ENCODE peak calls at places on chromosome 22, in five cellular contexts. D, A, V, L and X are unnamed samples.

GRCh38 chr22:29377979-29378378 is 10.4 kb downstream of the AP1B1 start:
- DNase-seq in V (no peak), A (no peak), L (no peak), D (no peak), X (no peak)

GRCh38 chr22:49688516-49689254 is 139.0 kb downstream of the BRD1 start:
- DNase-seq in V (no peak), A (no peak), D (no peak), L (no peak), X (no peak)

GRCh38 chr22:20615021-20615420 is 107.6 kb downstream of the MED15 start:
- DNase-seq in A (no peak), D (no peak), V (no peak), L (no peak), X (no peak)

GRCh38 chr22:25970348-25970995 is 198.8 kb upstream of the SEZ6L start:
- DNase-seq in V (no peak), D (no peak), L (no peak), A (peak), X (peak)

GRCh38 chr22:50563410-50564160 is 866 bp upstream of the SYCE3 start:
- DNase-seq in V (no peak), D (no peak), L (no peak), A (no peak), X (no peak)

GRCh38 chr22:46582281-46582811 is 37.8 kb upstream of the GRAMD4 start:
- DNase-seq in D (no peak), V (no peak), L (no peak), A (no peak), X (no peak)

GRCh38 chr22:20471126-20471833 is 24.3 kb downstream of the KLHL22 start:
- DNase-seq in D (no peak), A (no peak), V (no peak), L (no peak), X (no peak)

GRCh38 chr22:19632671-19633148 is 81.6 kb upstream of the SEPTIN5 start:
- DNase-seq in D (no peak), L (no peak), V (no peak), A (no peak), X (no peak)

GRCh38 chr22:22021160-22021750 is 38.7 kb upstream of the TOP3B start:
- DNase-seq in D (no peak), L (no peak), A (no peak), V (no peak), X (no peak)

GRCh38 chr22:24865508-24865907 is 59.5 kb downstream of the SGSM1 start:
- DNase-seq in A (no peak), D (no peak), L (no peak), V (no peak), X (no peak)

GRCh38 chr22:33825761-33826160 is 94.5 kb downstream of the LARGE1 start:
- DNase-seq in D (no peak), L (no peak), V (no peak), A (no peak), X (no peak)

GRCh38 chr22:48175721-48176120 is 1413.3 kb downstream of the TBC1D22A start:
- DNase-seq in D (no peak), V (no peak), A (no peak), L (no peak), X (no peak)

GRCh38 chr22:31253949-31254348 is 38.3 kb downstream of the PIK3IP1 start:
- DNase-seq in L (no peak), V (no peak), D (no peak), A (no peak), X (no peak)

GRCh38 chr22:22810018-22810427 is 77.6 kb upstream of the IGLL5 start:
- DNase-seq in A (no peak), L (peak), V (peak), D (no peak), X (no peak)

GRCh38 chr22:50189184-50189848 is 3.6 kb downstream of the TRABD start:
- DNase-seq in V (no peak), L (peak), D (no peak), A (no peak), X (no peak)

GRCh38 chr22:22235564-22235963 is 9.0 kb upstream of the VPREB1 start:
- DNase-seq in A (no peak), L (no peak), V (no peak), D (peak), X (no peak)

GRCh38 chr22:49492756-49493251 is 334.9 kb downstream of the BRD1 start:
- DNase-seq in L (no peak), V (no peak), D (no peak), A (no peak), X (no peak)

GRCh38 chr22:20173720-20174119 is 22.9 kb upstream of the CCDC188 start:
- DNase-seq in L (no peak), A (no peak), D (no peak), V (no peak), X (no peak)

GRCh38 chr22:20091690-20092476 is 11.8 kb downstream of the DGCR8 start:
- DNase-seq in D (no peak), A (no peak), V (no peak), L (no peak), X (no peak)

GRCh38 chr22:35361001-35361551 is 19.8 kb upstream of the HMOX1 start:
- DNase-seq in D (no peak), L (no peak), A (no peak), V (no peak), X (no peak)

GRCh38 chr22:50072167-50072555 is 13.1 kb downstream of the MLC1 start:
- DNase-seq in A (no peak), L (no peak), V (no peak), D (no peak), X (no peak)

GRCh38 chr22:31579835-31580242 is 82.2 kb downstream of the PISD start:
- DNase-seq in V (no peak), L (no peak), A (no peak), D (no peak), X (no peak)

GRCh38 chr22:45844949-45845613 is 131.9 kb downstream of the WNT7B start:
- DNase-seq in L (no peak), V (no peak), D (no peak), A (peak), X (no peak)

GRCh38 chr22:17787159-17788022 is 13.1 kb upstream of the BID start:
- DNase-seq in V (no peak), D (no peak), L (no peak), A (no peak), X (peak)

GRCh38 chr22:37032535-37033460 is 13.3 kb downstream of the MPST start:
- DNase-seq in V (peak), A (no peak), L (no peak), D (no peak), X (no peak)

GRCh38 chr22:38220163-38220562 is 18.4 kb downstream of the MAFF start:
- DNase-seq in V (no peak), L (no peak), D (no peak), A (no peak), X (no peak)

GRCh38 chr22:50691521-50691920 is 18.9 kb downstream of the SHANK3 start:
- DNase-seq in V (peak), A (peak), D (no peak), L (peak), X (peak)

GRCh38 chr22:19886605-19887250 is 32.1 kb upstream of the GNB1L start:
- DNase-seq in D (no peak), A (no peak), L (no peak), V (peak), X (peak)

GRCh38 chr22:49929553-49929979 is 11.1 kb downstream of the CRELD2 start:
- DNase-seq in L (no peak), D (peak), A (no peak), V (no peak), X (no peak)

GRCh38 chr22:30408388-30409101 is 11.7 kb downstream of the SEC14L2 start:
- DNase-seq in L (no peak), V (no peak), A (peak), D (no peak), X (no peak)

GRCh38 chr22:27170491-27170890 is 513.1 kb downstream of the MIAT start:
- DNase-seq in D (no peak), V (no peak), A (peak), L (no peak), X (no peak)

GRCh38 chr22:49010901-49011300 is 816.8 kb downstream of the BRD1 start:
- DNase-seq in V (no peak), L (no peak), A (no peak), D (no peak), X (no peak)

GRCh38 chr22:24506802-24507438 is 11.8 kb downstream of the UPB1 start:
- DNase-seq in L (no peak), D (no peak), A (peak), V (no peak), X (no peak)

GRCh38 chr22:25834490-25834889 is 92.5 kb downstream of the MYO18B start:
- DNase-seq in D (no peak), A (no peak), V (no peak), L (no peak), X (no peak)

GRCh38 chr22:47847281-47847890 is 1084.9 kb downstream of the TBC1D22A start:
- DNase-seq in L (no peak), A (no peak), D (no peak), V (no peak), X (no peak)

GRCh38 chr22:28943501-28943879 is 60.1 kb downstream of the ZNRF3 start:
- DNase-seq in D (no peak), V (no peak), L (no peak), A (no peak), X (no peak)